ENCODE peak calls at places on chromosomes 13 and 19, in eight cellular contexts. One of them, this sample, is unnamed.

GRCh38 chr19:54439174-54439851 is 9.7 kb upstream of the LENG8 start:
- DNase-seq in brain microvascular endothelial cell: peak
- DNase-seq in anterior cingulate cortex: peak
- DNase-seq in adrenal gland: no peak
- DNase-seq in WTC11: peak
- DNase-seq in NCI-H1092: no peak
- DNase-seq in NCI-H1105 treated with DMSO at 0.1 percent for 48 hours: no peak
- DNase-seq in tibial artery: no peak
- DNase-seq in this sample: peak

GRCh38 chr19:48249502-48250014 is 6.2 kb downstream of the CARD8 start:
- DNase-seq in anterior cingulate cortex: no peak
- DNase-seq in tibial artery: peak
- DNase-seq in NCI-H1092: no peak
- DNase-seq in NCI-H1105 treated with DMSO at 0.1 percent for 48 hours: no peak
- DNase-seq in brain microvascular endothelial cell: no peak
- DNase-seq in WTC11: no peak
- DNase-seq in adrenal gland: peak
- DNase-seq in this sample: no peak

GRCh38 chr19:574658-575526 is 2.5 kb downstream of the BSG start:
- DNase-seq in tibial artery: no peak
- DNase-seq in brain microvascular endothelial cell: peak
- DNase-seq in adrenal gland: no peak
- DNase-seq in NCI-H1105 treated with DMSO at 0.1 percent for 48 hours: no peak
- DNase-seq in WTC11: no peak
- DNase-seq in anterior cingulate cortex: peak
- DNase-seq in NCI-H1092: no peak
- DNase-seq in this sample: peak

GRCh38 chr13:29858667-29859066 is 8.2 kb upstream of the UBL3 start:
- DNase-seq in anterior cingulate cortex: no peak
- DNase-seq in NCI-H1092: no peak
- DNase-seq in NCI-H1105 treated with DMSO at 0.1 percent for 48 hours: no peak
- DNase-seq in WTC11: no peak
- DNase-seq in brain microvascular endothelial cell: no peak
- DNase-seq in adrenal gland: no peak
- DNase-seq in tibial artery: no peak
- DNase-seq in this sample: no peak

GRCh38 chr19:43784981-43785808 is 4.4 kb upstream of the KCNN4 start:
- DNase-seq in WTC11: peak
- DNase-seq in NCI-H1105 treated with DMSO at 0.1 percent for 48 hours: peak
- DNase-seq in adrenal gland: peak
- DNase-seq in NCI-H1092: peak
- DNase-seq in tibial artery: no peak
- DNase-seq in brain microvascular endothelial cell: peak
- DNase-seq in anterior cingulate cortex: peak
- DNase-seq in this sample: peak

GRCh38 chr19:23118400-23118799 is 1.6 kb downstream of the ZNF730 start:
- DNase-seq in brain microvascular endothelial cell: no peak
- DNase-seq in WTC11: peak
- DNase-seq in tibial artery: no peak
- DNase-seq in NCI-H1105 treated with DMSO at 0.1 percent for 48 hours: no peak
- DNase-seq in anterior cingulate cortex: no peak
- DNase-seq in adrenal gland: no peak
- DNase-seq in NCI-H1092: no peak
- DNase-seq in this sample: no peak

GRCh38 chr13:42991892-42992584 is at the start of gene EPSTI1:
- DNase-seq in brain microvascular endothelial cell: peak
- DNase-seq in tibial artery: peak
- DNase-seq in NCI-H1092: no peak
- DNase-seq in anterior cingulate cortex: peak
- DNase-seq in adrenal gland: peak
- DNase-seq in NCI-H1105 treated with DMSO at 0.1 percent for 48 hours: no peak
- DNase-seq in WTC11: peak
- DNase-seq in this sample: peak

GRCh38 chr13:31042084-31042483 is 109.6 kb downstream of the TEX26 start:
- DNase-seq in NCI-H1105 treated with DMSO at 0.1 percent for 48 hours: no peak
- DNase-seq in brain microvascular endothelial cell: no peak
- DNase-seq in adrenal gland: no peak
- DNase-seq in tibial artery: no peak
- DNase-seq in anterior cingulate cortex: no peak
- DNase-seq in NCI-H1092: no peak
- DNase-seq in WTC11: no peak
- DNase-seq in this sample: no peak

GRCh38 chr19:55690769-55691545 is 15.9 kb downstream of the EPN1 start:
- DNase-seq in brain microvascular endothelial cell: no peak
- DNase-seq in tibial artery: no peak
- DNase-seq in NCI-H1105 treated with DMSO at 0.1 percent for 48 hours: no peak
- DNase-seq in NCI-H1092: no peak
- DNase-seq in anterior cingulate cortex: no peak
- DNase-seq in WTC11: no peak
- DNase-seq in adrenal gland: no peak
- DNase-seq in this sample: no peak

GRCh38 chr13:41458939-41459753 is 1.8 kb downstream of the RGCC start:
- DNase-seq in adrenal gland: no peak
- DNase-seq in NCI-H1092: no peak
- DNase-seq in brain microvascular endothelial cell: peak
- DNase-seq in tibial artery: peak
- DNase-seq in NCI-H1105 treated with DMSO at 0.1 percent for 48 hours: no peak
- DNase-seq in anterior cingulate cortex: no peak
- DNase-seq in WTC11: peak
- DNase-seq in this sample: peak

GRCh38 chr13:79866436-79866835 is 385.5 kb downstream of the NDFIP2 start:
- DNase-seq in WTC11: no peak
- DNase-seq in NCI-H1105 treated with DMSO at 0.1 percent for 48 hours: no peak
- DNase-seq in anterior cingulate cortex: no peak
- DNase-seq in NCI-H1092: no peak
- DNase-seq in adrenal gland: no peak
- DNase-seq in tibial artery: no peak
- DNase-seq in brain microvascular endothelial cell: no peak
- DNase-seq in this sample: no peak

GRCh38 chr19:1655131-1655981 is 2.9 kb upstream of the TCF3 start:
- DNase-seq in anterior cingulate cortex: no peak
- DNase-seq in tibial artery: no peak
- DNase-seq in NCI-H1092: no peak
- DNase-seq in NCI-H1105 treated with DMSO at 0.1 percent for 48 hours: no peak
- DNase-seq in brain microvascular endothelial cell: no peak
- DNase-seq in adrenal gland: no peak
- DNase-seq in WTC11: no peak
- DNase-seq in this sample: peak

GRCh38 chr13:114053026-114053425 is 79.2 kb upstream of the C13orf46 start:
- DNase-seq in tibial artery: peak
- DNase-seq in anterior cingulate cortex: no peak
- DNase-seq in NCI-H1105 treated with DMSO at 0.1 percent for 48 hours: no peak
- DNase-seq in NCI-H1092: no peak
- DNase-seq in brain microvascular endothelial cell: peak
- DNase-seq in adrenal gland: no peak
- DNase-seq in WTC11: no peak
- DNase-seq in this sample: peak

GRCh38 chr13:31012285-31013024 is 80.0 kb downstream of the TEX26 start:
- DNase-seq in adrenal gland: no peak
- DNase-seq in brain microvascular endothelial cell: peak
- DNase-seq in anterior cingulate cortex: no peak
- DNase-seq in WTC11: no peak
- DNase-seq in tibial artery: no peak
- DNase-seq in NCI-H1092: no peak
- DNase-seq in NCI-H1105 treated with DMSO at 0.1 percent for 48 hours: peak
- DNase-seq in this sample: peak

GRCh38 chr19:3108775-3109174 is 14.6 kb downstream of the GNA11 start:
- DNase-seq in adrenal gland: peak
- DNase-seq in anterior cingulate cortex: peak
- DNase-seq in WTC11: peak
- DNase-seq in brain microvascular endothelial cell: peak
- DNase-seq in NCI-H1092: peak
- DNase-seq in NCI-H1105 treated with DMSO at 0.1 percent for 48 hours: peak
- DNase-seq in tibial artery: peak
- DNase-seq in this sample: peak

GRCh38 chr13:66266348-66266747 is 963.8 kb downstream of the PCDH9 start:
- DNase-seq in adrenal gland: no peak
- DNase-seq in tibial artery: no peak
- DNase-seq in WTC11: no peak
- DNase-seq in NCI-H1092: no peak
- DNase-seq in anterior cingulate cortex: no peak
- DNase-seq in brain microvascular endothelial cell: no peak
- DNase-seq in NCI-H1105 treated with DMSO at 0.1 percent for 48 hours: no peak
- DNase-seq in this sample: no peak

GRCh38 chr13:85603735-85604134 is 195.5 kb downstream of the SLITRK6 start:
- DNase-seq in brain microvascular endothelial cell: no peak
- DNase-seq in NCI-H1105 treated with DMSO at 0.1 percent for 48 hours: no peak
- DNase-seq in WTC11: no peak
- DNase-seq in adrenal gland: no peak
- DNase-seq in anterior cingulate cortex: no peak
- DNase-seq in NCI-H1092: no peak
- DNase-seq in tibial artery: no peak
- DNase-seq in this sample: no peak

GRCh38 chr13:24618219-24618955 is 61.8 kb upstream of the ATP12A start:
- DNase-seq in adrenal gland: no peak
- DNase-seq in brain microvascular endothelial cell: no peak
- DNase-seq in anterior cingulate cortex: no peak
- DNase-seq in NCI-H1105 treated with DMSO at 0.1 percent for 48 hours: no peak
- DNase-seq in NCI-H1092: no peak
- DNase-seq in tibial artery: no peak
- DNase-seq in WTC11: no peak
- DNase-seq in this sample: no peak

GRCh38 chr13:97192166-97192565 is 30.0 kb upstream of the MBNL2 start:
- DNase-seq in anterior cingulate cortex: no peak
- DNase-seq in WTC11: no peak
- DNase-seq in tibial artery: no peak
- DNase-seq in adrenal gland: no peak
- DNase-seq in brain microvascular endothelial cell: no peak
- DNase-seq in NCI-H1092: no peak
- DNase-seq in NCI-H1105 treated with DMSO at 0.1 percent for 48 hours: no peak
- DNase-seq in this sample: no peak

GRCh38 chr13:78376033-78376432 is 227.3 kb downstream of the POU4F1 start:
- DNase-seq in NCI-H1105 treated with DMSO at 0.1 percent for 48 hours: no peak
- DNase-seq in brain microvascular endothelial cell: no peak
- DNase-seq in anterior cingulate cortex: no peak
- DNase-seq in WTC11: no peak
- DNase-seq in tibial artery: no peak
- DNase-seq in NCI-H1092: no peak
- DNase-seq in adrenal gland: no peak
- DNase-seq in this sample: no peak

GRCh38 chr19:33774751-33775150 is 21.9 kb upstream of the KCTD15 start:
- DNase-seq in NCI-H1092: no peak
- DNase-seq in WTC11: no peak
- DNase-seq in anterior cingulate cortex: no peak
- DNase-seq in brain microvascular endothelial cell: no peak
- DNase-seq in adrenal gland: no peak
- DNase-seq in NCI-H1105 treated with DMSO at 0.1 percent for 48 hours: no peak
- DNase-seq in tibial artery: no peak
- DNase-seq in this sample: no peak

GRCh38 chr13:44312898-44313551 is 60.6 kb upstream of the SERP2 start:
- DNase-seq in brain microvascular endothelial cell: peak
- DNase-seq in tibial artery: no peak
- DNase-seq in anterior cingulate cortex: no peak
- DNase-seq in NCI-H1105 treated with DMSO at 0.1 percent for 48 hours: no peak
- DNase-seq in adrenal gland: no peak
- DNase-seq in WTC11: no peak
- DNase-seq in NCI-H1092: no peak
- DNase-seq in this sample: peak